ENCODE peak calls at places on chromosomes 11 and 22, in six cellular contexts. C is transverse colon, O is astrocyte of the spinal cord, E is mucosa of descending colon, X is skeletal muscle cell, S is epithelial cell of proximal tubule. G is an unnamed sample.

GRCh38 chr11:119709638-119710346 is 19.2 kb downstream of the NECTIN1 start:
- DNase-seq in C (no peak), E (no peak), O (peak), X (no peak), S (no peak), G (no peak)

GRCh38 chr11:11400635-11401232 is 47.7 kb upstream of the CSNK2A3 start:
- DNase-seq in E (peak), X (no peak), O (no peak), C (no peak), S (no peak), G (no peak)

GRCh38 chr11:10654211-10655150 is 39.1 kb downstream of the IRAG1 start:
- DNase-seq in C (no peak), X (no peak), E (no peak), O (peak), S (no peak), G (no peak)

GRCh38 chr11:122516686-122517085 is 138.8 kb upstream of the UBASH3B start:
- DNase-seq in O (no peak), E (no peak), S (no peak), X (no peak), C (no peak), G (no peak)

GRCh38 chr11:64862914-64863313 is 15.5 kb downstream of the EHD1 start:
- DNase-seq in O (no peak), X (no peak), S (no peak), C (no peak), E (no peak), G (no peak)

GRCh38 chr11:355581-356458 is 13.5 kb upstream of the B4GALNT4 start:
- DNase-seq in S (peak), O (peak), E (peak), C (peak), X (peak), G (peak)

GRCh38 chr11:33690290-33691050 is 10.2 kb downstream of the C11orf91 start:
- DNase-seq in C (no peak), X (peak), E (no peak), O (peak), S (peak), G (peak)

GRCh38 chr11:76629133-76629852 is 41.3 kb downstream of the LRRC32 start:
- DNase-seq in O (peak), X (no peak), E (peak), C (peak), S (no peak), G (no peak)

GRCh38 chr11:62024975-62025374 is 57.5 kb upstream of the FTH1 start:
- DNase-seq in E (no peak), S (no peak), C (no peak), O (no peak), X (no peak), G (no peak)

GRCh38 chr11:67351275-67352005 is 1.9 kb downstream of the POLD4 start:
- DNase-seq in C (peak), E (peak), X (no peak), S (no peak), O (peak), G (no peak)

GRCh38 chr11:121482231-121483129 is 29.7 kb upstream of the SORL1-AS1 start:
- DNase-seq in E (no peak), X (no peak), C (peak), S (no peak), O (no peak), G (no peak)

GRCh38 chr11:124612567-124613245 is 1.5 kb downstream of the PANX3 start:
- DNase-seq in E (no peak), C (no peak), O (no peak), X (no peak), S (no peak), G (no peak)

GRCh38 chr22:28917747-28918543 is 34.6 kb downstream of the ZNRF3 start:
- DNase-seq in C (peak), X (no peak), O (peak), S (peak), E (peak), G (no peak)

GRCh38 chr11:47607380-47607779 is 13.2 kb upstream of the C1QTNF4 start:
- DNase-seq in S (no peak), X (peak), E (no peak), C (no peak), O (peak), G (peak)

GRCh38 chr22:41240377-41241132 is at the start of gene CHADL:
- DNase-seq in S (no peak), E (no peak), X (no peak), C (no peak), O (no peak), G (no peak)

GRCh38 chr22:48951836-48952235 is 875.8 kb downstream of the BRD1 start:
- DNase-seq in S (no peak), O (no peak), E (no peak), X (no peak), C (no peak), G (no peak)

GRCh38 chr22:40857309-40857851 is 432 bp downstream of the XPNPEP3 start:
- DNase-seq in O (no peak), C (no peak), E (no peak), S (no peak), X (no peak), G (no peak)

GRCh38 chr11:100709233-100709999 is 22.3 kb downstream of the ARHGAP42 start:
- DNase-seq in C (no peak), S (no peak), O (peak), E (no peak), X (no peak), G (peak)

GRCh38 chr11:84384637-84385227 is 1098.6 kb upstream of the CCDC90B start:
- DNase-seq in X (no peak), C (peak), E (peak), O (peak), S (peak), G (peak)

GRCh38 chr11:1772270-1773130 is 8.8 kb upstream of the CTSD start:
- DNase-seq in O (peak), S (peak), E (peak), C (peak), X (peak), G (no peak)

GRCh38 chr22:49297871-49298721 is 529.6 kb downstream of the BRD1 start:
- DNase-seq in E (no peak), X (no peak), C (no peak), S (no peak), O (no peak), G (no peak)

GRCh38 chr11:79193663-79194062 is 247.2 kb downstream of the TENM4 start:
- DNase-seq in C (no peak), E (no peak), S (no peak), O (no peak), X (no peak), G (no peak)

GRCh38 chr11:116384876-116385275 is 387.9 kb downstream of the BUD13 start:
- DNase-seq in X (no peak), E (no peak), C (no peak), O (no peak), S (no peak), G (no peak)

GRCh38 chr11:127000991-127001390 is 421 bp upstream of the KIRREL3 start:
- DNase-seq in E (no peak), C (no peak), O (no peak), X (no peak), S (no peak), G (no peak)

GRCh38 chr22:31872209-31872608 is 72.1 kb upstream of the YWHAH start:
- DNase-seq in C (no peak), X (no peak), E (no peak), S (no peak), O (no peak), G (no peak)

GRCh38 chr11:1041936-1042608 is 5.6 kb upstream of the MUC6 start:
- DNase-seq in C (peak), E (peak), S (no peak), O (no peak), X (no peak), G (no peak)

GRCh38 chr11:369336-370018 is at the start of gene B4GALNT4:
- DNase-seq in E (no peak), X (no peak), S (no peak), C (no peak), O (no peak), G (no peak)

GRCh38 chr11:128550261-128550821 is 37.0 kb downstream of the ETS1 start:
- DNase-seq in O (no peak), C (no peak), S (no peak), E (no peak), X (no peak), G (no peak)
- H3K4me3 ChIP-seq in O (no peak), C (no peak), S (no peak), E (no peak), X (no peak), G (no peak)

GRCh38 chr11:16741473-16741872 is 3.0 kb downstream of the C11orf58 start:
- DNase-seq in X (no peak), S (no peak), O (no peak), C (no peak), E (no peak), G (no peak)
- H3K4me3 ChIP-seq in X (no peak), S (no peak), O (no peak), C (no peak), E (no peak), G (no peak)

GRCh38 chr11:83162377-83162776 is 5.4 kb downstream of the PCF11 start:
- DNase-seq in O (no peak), S (no peak), E (no peak), X (no peak), C (no peak), G (no peak)
- H3K4me3 ChIP-seq in O (no peak), S (no peak), E (no peak), X (no peak), C (no peak), G (no peak)

DNA sequence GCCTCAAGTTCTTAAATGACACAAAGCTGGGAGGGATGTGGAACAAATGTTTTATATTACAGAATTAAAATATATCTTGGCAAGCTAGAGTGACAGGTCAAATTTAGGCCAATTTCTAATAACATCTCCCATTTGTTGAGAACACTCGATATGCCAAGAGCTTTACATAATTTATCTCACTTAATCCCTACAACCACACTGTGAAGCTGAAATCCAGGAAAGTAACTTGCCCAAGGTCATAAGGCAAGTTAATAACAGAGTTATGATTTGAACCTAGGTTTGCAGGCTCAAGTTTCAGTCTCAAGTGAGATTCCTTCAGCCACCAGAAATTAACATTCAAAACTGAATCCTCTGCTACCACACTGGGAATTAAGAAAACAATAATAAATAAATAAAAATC is 38.3 kb downstream of the RAB30 start:
- DNase-seq in S (no peak), X (no peak), E (no peak), O (no peak), C (no peak), G (no peak)
- H3K4me3 ChIP-seq in S (no peak), X (no peak), E (no peak), O (peak), C (peak), G (peak)

DNA sequence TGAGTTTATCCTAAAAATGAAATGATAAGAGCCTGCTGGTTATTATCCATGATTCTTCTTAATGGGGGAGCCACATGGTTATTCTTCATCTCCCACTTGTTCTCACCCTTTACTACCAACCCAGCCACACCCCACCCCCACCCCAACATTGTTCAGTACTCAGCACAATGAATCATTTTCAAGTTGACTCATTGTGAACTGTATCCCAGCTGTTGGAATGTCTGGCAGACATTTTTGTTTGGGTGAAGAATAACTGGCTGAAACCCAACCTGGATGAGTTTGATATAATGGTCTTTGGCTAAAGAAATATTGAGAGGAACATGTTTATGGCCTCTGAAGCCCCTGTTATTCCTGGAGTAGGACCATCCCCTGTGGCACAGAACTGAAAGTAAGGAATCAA is 136.2 kb downstream of the ELP4 start:
- DNase-seq in S (no peak), E (no peak), C (no peak), X (peak), O (peak), G (peak)
- H3K4me3 ChIP-seq in S (no peak), E (no peak), C (no peak), X (no peak), O (no peak), G (no peak)

GRCh38 chr22:20166703-20167102 is 15.8 kb upstream of the CCDC188 start:
- DNase-seq in O (no peak), E (no peak), C (no peak), X (no peak), S (no peak), G (no peak)
- H3K4me3 ChIP-seq in O (no peak), E (no peak), C (no peak), X (no peak), S (no peak), G (no peak)

GRCh38 chr11:15097411-15097810 is 17.3 kb upstream of the INSC start:
- DNase-seq in X (no peak), S (no peak), C (no peak), O (no peak), E (no peak), G (no peak)
- H3K4me3 ChIP-seq in X (no peak), S (no peak), C (no peak), O (no peak), E (no peak), G (no peak)

GRCh38 chr11:6391548-6392134 is 1.4 kb downstream of the SMPD1 start:
- DNase-seq in X (no peak), S (no peak), E (no peak), O (no peak), C (no peak), G (no peak)
- H3K4me3 ChIP-seq in X (no peak), S (peak), E (no peak), O (no peak), C (no peak), G (peak)

G was measured in AG04449.